ENCODE peak calls at places on chromosomes 12 and 14, in four cellular contexts. One of them, this sample, is unnamed.

GRCh38 chr12:57430117-57430930 is 519 bp downstream of the R3HDM2 start:
- DNase-seq in NCI-H1092: no peak
- DNase-seq in naive thymus-derived CD4-positive, alpha-beta T cell: peak; percentile 60
- DNase-seq in iris pigment epithelial cell: peak; percentile 31
- DNase-seq in this sample: no peak

GRCh38 chr12:22268973-22269372 is 65.5 kb downstream of the ST8SIA1 start:
- DNase-seq in NCI-H1092: no peak
- DNase-seq in naive thymus-derived CD4-positive, alpha-beta T cell: no peak
- DNase-seq in iris pigment epithelial cell: no peak
- DNase-seq in this sample: no peak

GRCh38 chr12:47383942-47384341 is 304.2 kb upstream of the AMIGO2 start:
- DNase-seq in NCI-H1092: no peak
- DNase-seq in naive thymus-derived CD4-positive, alpha-beta T cell: no peak
- DNase-seq in iris pigment epithelial cell: peak; percentile 69
- DNase-seq in this sample: no peak

GRCh38 chr14:34873591-34874385 is 1.4 kb downstream of the BAZ1A start:
- DNase-seq in NCI-H1092: peak; percentile 78
- DNase-seq in naive thymus-derived CD4-positive, alpha-beta T cell: peak; percentile 85
- DNase-seq in iris pigment epithelial cell: peak; percentile 70
- DNase-seq in this sample: peak; percentile 53

GRCh38 chr12:43349863-43350262 is 202.1 kb downstream of the ADAMTS20 start:
- DNase-seq in NCI-H1092: no peak
- DNase-seq in naive thymus-derived CD4-positive, alpha-beta T cell: no peak
- DNase-seq in iris pigment epithelial cell: peak; percentile 37
- DNase-seq in this sample: no peak

GRCh38 chr14:50740858-50741257 is 72.8 kb upstream of the SAV1 start:
- DNase-seq in NCI-H1092: no peak
- DNase-seq in naive thymus-derived CD4-positive, alpha-beta T cell: no peak
- DNase-seq in iris pigment epithelial cell: peak; percentile 49
- DNase-seq in this sample: peak; percentile 25

GRCh38 chr14:105102361-105102760 is 37.1 kb upstream of the GPR132 start:
- DNase-seq in NCI-H1092: no peak
- DNase-seq in naive thymus-derived CD4-positive, alpha-beta T cell: no peak
- DNase-seq in iris pigment epithelial cell: no peak
- DNase-seq in this sample: no peak

GRCh38 chr14:75978249-75978731 is 3.5 kb downstream of the TGFB3 start:
- DNase-seq in NCI-H1092: no peak
- DNase-seq in naive thymus-derived CD4-positive, alpha-beta T cell: peak; percentile 47
- DNase-seq in iris pigment epithelial cell: no peak
- DNase-seq in this sample: no peak

GRCh38 chr14:56195219-56195618 is 77.0 kb downstream of the PELI2 start:
- DNase-seq in NCI-H1092: no peak
- DNase-seq in naive thymus-derived CD4-positive, alpha-beta T cell: no peak
- DNase-seq in iris pigment epithelial cell: no peak
- DNase-seq in this sample: no peak

GRCh38 chr12:28872654-28873268 is 276.3 kb upstream of the FAR2 start:
- DNase-seq in NCI-H1092: no peak
- DNase-seq in naive thymus-derived CD4-positive, alpha-beta T cell: no peak
- DNase-seq in iris pigment epithelial cell: peak; percentile 66
- DNase-seq in this sample: no peak

GRCh38 chr14:70257526-70257925 is 68.8 kb upstream of the SLC8A3 start:
- DNase-seq in NCI-H1092: no peak
- DNase-seq in naive thymus-derived CD4-positive, alpha-beta T cell: no peak
- DNase-seq in iris pigment epithelial cell: no peak
- DNase-seq in this sample: no peak